ENCODE peak calls at places on chromosomes 11 and 22, in five cellular contexts. T is CD4-positive, alpha-beta T cell; D is GM12865; A is stimulated activated CD8-positive, alpha-beta memory T cell treated with anti-CD3 and anti-CD28 coated beads, Interleukin-4, amount 100 ng/mL, for 4 hours; W is EH. Q is an unnamed sample.

GRCh38 chr22:36160499-36160942 is at the start of gene APOL3:
- DNase-seq in W (peak; percentile 66), T (peak; percentile 51), A (no peak), D (peak; percentile 80), Q (no peak)

GRCh38 chr11:69152748-69153446 is 2.8 kb upstream of the SMIM38 start:
- DNase-seq in D (no peak), T (no peak), A (no peak), W (no peak), Q (no peak)

GRCh38 chr22:44325718-44326548 is 13.2 kb upstream of the SHISAL1 start:
- DNase-seq in D (no peak), T (no peak), W (peak; percentile 69), A (no peak), Q (no peak)

GRCh38 chr11:64571410-64572091 is 19.5 kb upstream of the SLC22A12 start:
- DNase-seq in D (no peak), T (no peak), A (no peak), W (peak; percentile 6), Q (no peak)

GRCh38 chr11:20397281-20397680 is 9.8 kb downstream of the PRMT3 start:
- DNase-seq in T (no peak), W (peak; percentile 66), A (no peak), D (peak; percentile 57), Q (no peak)

GRCh38 chr11:83221694-83222093 is 28.2 kb downstream of the ANKRD42 start:
- DNase-seq in T (no peak), A (no peak), D (no peak), W (no peak), Q (no peak)

GRCh38 chr11:44893250-44894216 is 57.1 kb downstream of the TP53I11 start:
- DNase-seq in A (no peak), W (no peak), D (no peak), T (no peak), Q (no peak)

GRCh38 chr22:23774922-23775436 is 2.3 kb downstream of the MMP11 start:
- DNase-seq in A (no peak), D (no peak), W (peak; percentile 81), T (no peak), Q (no peak)

GRCh38 chr11:114058871-114059277 is 637 bp upstream of the ZBTB16 start:
- DNase-seq in W (no peak), T (no peak), D (no peak), A (no peak), Q (no peak)

GRCh38 chr11:71447791-71448256 is 369 bp downstream of the DHCR7 start:
- DNase-seq in W (peak; percentile 30), A (no peak), T (peak; percentile 43), D (peak; percentile 22), Q (no peak)

GRCh38 chr11:104410336-104410735 is 246.4 kb upstream of the PDGFD start:
- DNase-seq in D (no peak), W (no peak), T (no peak), A (no peak), Q (no peak)

GRCh38 chr11:126716456-126717083 is 284.0 kb downstream of the KIRREL3 start:
- DNase-seq in D (peak; percentile 67), W (peak; percentile 64), A (no peak), T (no peak), Q (no peak)

GRCh38 chr22:20296598-20296997 is 23.3 kb downstream of the DGCR6L start:
- DNase-seq in W (peak; percentile 26), A (no peak), D (no peak), T (no peak), Q (no peak)

GRCh38 chr22:46105494-46106278 is 44.6 kb upstream of the PPARA start:
- DNase-seq in W (peak; percentile 91), A (no peak), T (no peak), D (no peak), Q (no peak)

GRCh38 chr22:43726296-43726695 is 85.8 kb downstream of the EFCAB6 start:
- DNase-seq in A (no peak), D (no peak), W (no peak), T (no peak), Q (no peak)

GRCh38 chr11:120400564-120401364 is 64.6 kb downstream of the ARHGEF12 start:
- DNase-seq in A (no peak), D (peak; percentile 18), T (no peak), W (peak; percentile 98), Q (no peak)

GRCh38 chr22:30969532-30970355 is 679 bp downstream of the TUG1 start:
- DNase-seq in A (no peak), W (peak; percentile 54), D (peak; percentile 80), T (peak; percentile 50), Q (no peak)

GRCh38 chr22:32584650-32585049 is 110.0 kb downstream of the FBXO7 start:
- DNase-seq in A (no peak), T (no peak), D (no peak), W (peak; percentile 70), Q (no peak)

GRCh38 chr22:27755521-27756211 is 45.9 kb downstream of the MN1 start:
- DNase-seq in W (no peak), D (no peak), T (no peak), A (no peak), Q (no peak)

GRCh38 chr11:11086979-11087378 is 229.1 kb upstream of the ZBED5 start:
- DNase-seq in T (no peak), D (no peak), W (no peak), A (no peak), Q (no peak)

GRCh38 chr22:47195156-47195675 is 432.8 kb downstream of the TBC1D22A start:
- DNase-seq in W (no peak), A (no peak), T (peak; percentile 20), D (no peak), Q (no peak)

GRCh38 chr11:31512117-31512516 is 2.5 kb downstream of the ELP4 start:
- DNase-seq in A (no peak), D (no peak), T (no peak), W (no peak), Q (no peak)

GRCh38 chr11:86952221-86952875 is 2.8 kb downstream of the FZD4 start:
- DNase-seq in A (no peak), W (peak; percentile 49), T (no peak), D (no peak), Q (no peak)

GRCh38 chr11:63879598-63879997 is 37.4 kb downstream of the RCOR2 start:
- DNase-seq in D (no peak), W (no peak), T (no peak), A (no peak), Q (no peak)

GRCh38 chr11:87347441-87347840 is 309.7 kb downstream of the TMEM135 start:
- DNase-seq in A (no peak), T (no peak), D (no peak), W (no peak), Q (no peak)

GRCh38 chr22:22855617-22856308 is 31.9 kb upstream of the IGLL5 start:
- DNase-seq in T (peak; percentile 45), A (no peak), W (peak; percentile 28), D (peak; percentile 55), Q (no peak)

GRCh38 chr22:36156515-36157419 is 3.8 kb downstream of the APOL3 start:
- DNase-seq in D (peak; percentile 72), A (peak; percentile 55), T (peak; percentile 76), W (peak; percentile 88), Q (peak; percentile 11)

Q was measured in esophagus squamous epithelium.